ENCODE peak calls at places on chromosomes 2 and 18, in seven cellular contexts. D is thyroid gland, E is A549, O is endothelial cell, H is adrenal gland, N is RWPE1, S is cardiac muscle cell. P is an unnamed sample.

GRCh38 chr2:221965806-221966205 is 333.0 kb downstream of the PAX3 start:
- DNase-seq in D (no peak), E (no peak), O (no peak), H (no peak), N (no peak), S (no peak), P (no peak)

GRCh38 chr2:10410001-10410671 is 38.0 kb downstream of the ODC1 start:
- DNase-seq in D (no peak), E (no peak), O (no peak), H (no peak), N (no peak), S (no peak), P (peak)

GRCh38 chr2:35783723-35784122 is 571.9 kb upstream of the CRIM1 start:
- DNase-seq in D (no peak), E (peak), O (no peak), H (no peak), N (peak), S (no peak), P (no peak)

GRCh38 chr2:109299466-109299865 is 170.5 kb downstream of the SH3RF3 start:
- DNase-seq in D (no peak), E (no peak), O (no peak), H (no peak), N (no peak), S (no peak), P (no peak)

GRCh38 chr18:6994719-6995430 is 122.7 kb downstream of the LAMA1 start:
- DNase-seq in D (no peak), E (no peak), O (no peak), H (no peak), N (peak), S (no peak), P (no peak)

GRCh38 chr2:190404487-190404886 is 3.7 kb upstream of the MFSD6 start:
- DNase-seq in D (no peak), E (peak), O (no peak), H (peak), N (peak), S (peak), P (no peak)

GRCh38 chr2:20093263-20094141 is 42.1 kb upstream of the LAPTM4A start:
- DNase-seq in D (peak), E (peak), O (peak), H (peak), N (peak), S (peak), P (no peak)

GRCh38 chr2:113144259-113144658 is 16.9 kb downstream of the IL1RN start:
- DNase-seq in D (no peak), E (no peak), O (no peak), H (no peak), N (no peak), S (no peak), P (no peak)

GRCh38 chr2:30670453-30670852 is 136.8 kb downstream of the CAPN13 start:
- DNase-seq in D (no peak), E (no peak), O (no peak), H (no peak), N (no peak), S (peak), P (no peak)

GRCh38 chr2:55296393-55296792 is 27.4 kb upstream of the MTIF2 start:
- DNase-seq in D (no peak), E (no peak), O (no peak), H (no peak), N (no peak), S (no peak), P (no peak)

GRCh38 chr2:140353541-140353940 is 1573.4 kb upstream of the NXPH2 start:
- DNase-seq in D (no peak), E (no peak), O (no peak), H (no peak), N (peak), S (peak), P (no peak)

GRCh38 chr2:25523060-25523459 is 150.3 kb downstream of the DTNB start:
- DNase-seq in D (no peak), E (no peak), O (no peak), H (no peak), N (no peak), S (no peak), P (no peak)

GRCh38 chr2:238507836-238508235 is 81.1 kb downstream of the ASB1 start:
- DNase-seq in D (no peak), E (no peak), O (no peak), H (no peak), N (no peak), S (no peak), P (no peak)

GRCh38 chr2:237102428-237102827 is 16.7 kb downstream of the COPS8 start:
- DNase-seq in D (no peak), E (no peak), O (no peak), H (no peak), N (no peak), S (no peak), P (no peak)

GRCh38 chr2:215895330-215895729 is 118.0 kb downstream of the MREG start:
- DNase-seq in D (no peak), E (no peak), O (no peak), H (no peak), N (no peak), S (no peak), P (no peak)

GRCh38 chr2:201058914-201059313 is 12.6 kb downstream of the HYCC2 start:
- DNase-seq in D (no peak), E (no peak), O (no peak), H (no peak), N (no peak), S (no peak), P (no peak)

GRCh38 chr2:231348173-231348572 is 47.3 kb upstream of the B3GNT7 start:
- DNase-seq in D (no peak), E (peak), O (no peak), H (no peak), N (no peak), S (peak), P (no peak)

GRCh38 chr2:113240915-113241911 is 37.5 kb downstream of the PAX8 start:
- DNase-seq in D (peak), E (peak), O (no peak), H (peak), N (peak), S (peak), P (no peak)

GRCh38 chr18:4636957-4637356 is 181.8 kb upstream of the DLGAP1 start:
- DNase-seq in D (no peak), E (no peak), O (peak), H (no peak), N (no peak), S (no peak), P (no peak)

GRCh38 chr18:67665266-67665665 is 148.7 kb upstream of the DSEL start:
- DNase-seq in D (no peak), E (no peak), O (no peak), H (no peak), N (peak), S (peak), P (no peak)

GRCh38 chr2:143841935-143842334 is 678.0 kb downstream of the ZEB2 start:
- DNase-seq in D (no peak), E (peak), O (no peak), H (no peak), N (no peak), S (peak), P (no peak)
- TF ChIP-seq CTCF in D (no peak), E (no peak), O (no peak), H (no peak), N (no peak), S (peak), P (no peak)

GRCh38 chr2:177393824-177394614 is 1.4 kb downstream of the AGPS start:
- DNase-seq in D (no peak), E (no peak), O (no peak), H (no peak), N (no peak), S (no peak), P (no peak)

GRCh38 chr2:177391822-177392372 is 676 bp upstream of the AGPS start:
- DNase-seq in D (no peak), E (no peak), O (no peak), H (no peak), N (no peak), S (no peak), P (no peak)

GRCh38 chr2:177394622-177395021 is 2.0 kb downstream of the AGPS start:
- DNase-seq in D (no peak), E (no peak), O (no peak), H (no peak), N (no peak), S (no peak), P (no peak)

GRCh38 chr2:177393381-177393780 is 808 bp downstream of the AGPS start:
- DNase-seq in D (no peak), E (no peak), O (no peak), H (no peak), N (no peak), S (no peak), P (no peak)

DNA sequence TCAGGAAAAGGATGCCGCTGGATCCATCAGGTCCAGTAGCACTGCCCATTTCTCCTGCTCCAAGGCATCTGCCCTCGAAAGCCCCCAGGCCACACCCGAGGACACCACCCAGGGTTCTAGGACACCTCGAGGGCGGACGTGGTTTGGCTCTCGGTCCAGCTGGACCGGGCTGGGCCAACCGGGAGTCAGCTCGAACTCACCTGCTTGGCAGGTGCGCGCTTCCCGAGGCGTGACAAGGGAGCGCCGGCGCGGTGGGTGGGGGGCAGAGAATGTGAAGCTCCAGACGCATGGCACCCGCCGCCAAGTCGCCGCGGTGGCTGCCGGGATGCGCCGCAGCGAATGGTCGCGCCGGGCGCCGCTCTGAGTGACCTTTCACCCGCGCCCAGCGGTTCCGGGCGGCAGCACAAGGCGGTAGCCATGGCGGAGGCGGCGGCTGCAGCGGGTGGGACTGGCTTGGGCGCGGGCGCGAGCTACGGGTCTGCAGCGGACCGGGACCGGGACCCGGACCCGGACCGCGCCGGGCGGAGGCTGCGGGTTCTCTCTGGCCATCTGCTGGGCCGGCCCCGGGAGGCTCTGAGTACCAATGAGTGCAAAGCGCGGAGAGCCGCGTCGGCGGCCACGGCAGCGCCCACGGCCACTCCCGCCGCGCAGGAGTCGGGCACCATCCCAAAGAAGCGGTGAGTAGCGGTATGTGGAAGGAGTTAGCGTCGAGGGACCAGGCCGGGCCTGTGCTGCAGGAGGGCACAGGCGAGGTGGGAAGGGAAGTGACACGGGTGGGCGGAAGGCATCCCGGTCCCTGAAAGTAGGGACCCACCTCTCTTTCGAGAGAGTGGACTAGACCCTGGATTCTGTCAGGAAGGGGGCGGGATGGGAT is at the start of gene AGPS:
- DNase-seq in D (peak), E (peak), O (peak), H (peak), N (peak), S (peak), P (peak)
- TF ChIP-seq CTCF in D (no peak), E (no peak), O (peak), H (peak), N (no peak), S (no peak), P (no peak)

GRCh38 chr18:54775686-54776085 is 52.6 kb upstream of the RAB27B start:
- DNase-seq in D (no peak), E (peak), O (no peak), H (no peak), N (peak), S (peak), P (no peak)
- TF ChIP-seq CTCF in D (no peak), E (peak), O (no peak), H (no peak), N (no peak), S (peak), P (no peak)

GRCh38 chr2:220057922-220058321 is 430.5 kb downstream of the SLC4A3 start:
- DNase-seq in D (peak), E (no peak), O (no peak), H (no peak), N (no peak), S (no peak), P (no peak)

GRCh38 chr2:220051716-220052115 is 424.3 kb downstream of the SLC4A3 start:
- DNase-seq in D (no peak), E (no peak), O (no peak), H (no peak), N (no peak), S (no peak), P (no peak)

GRCh38 chr2:220053919-220054318 is 426.5 kb downstream of the SLC4A3 start:
- DNase-seq in D (no peak), E (peak), O (no peak), H (no peak), N (no peak), S (no peak), P (no peak)
- TF ChIP-seq CTCF in D (no peak), E (peak), O (peak), H (no peak), N (no peak), S (peak), P (no peak)

GRCh38 chr2:88493481-88493880 is 41.0 kb upstream of the FOXI3 start:
- DNase-seq in D (no peak), E (no peak), O (no peak), H (no peak), N (no peak), S (no peak), P (no peak)

GRCh38 chr2:88483200-88483599 is 30.7 kb upstream of the FOXI3 start:
- DNase-seq in D (no peak), E (no peak), O (no peak), H (no peak), N (no peak), S (no peak), P (no peak)

GRCh38 chr2:88492002-88492401 is 39.5 kb upstream of the FOXI3 start:
- DNase-seq in D (no peak), E (no peak), O (no peak), H (no peak), N (no peak), S (no peak), P (no peak)

DNA sequence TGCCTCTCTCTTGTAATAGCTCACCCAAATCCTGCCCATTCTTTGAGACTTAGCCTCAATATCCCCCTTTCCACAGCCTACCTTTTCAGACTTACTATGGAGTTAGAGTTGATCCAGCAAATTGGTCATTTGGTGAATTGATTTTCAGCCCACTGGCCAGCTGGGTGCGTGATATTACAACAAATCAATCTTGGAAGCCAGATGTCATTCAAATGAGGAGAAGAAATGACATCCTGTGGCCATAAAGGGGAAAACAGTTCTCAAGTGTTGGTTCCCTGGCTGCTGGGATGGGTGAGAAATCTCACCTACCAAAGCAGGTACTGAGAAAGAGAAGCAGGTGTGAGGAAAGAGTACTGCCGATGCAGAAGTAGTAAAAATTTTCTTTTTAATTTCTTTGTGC is 36.7 kb upstream of the FOXI3 start:
- DNase-seq in D (no peak), E (peak), O (no peak), H (no peak), N (peak), S (no peak), P (no peak)
- TF ChIP-seq CTCF in D (no peak), E (no peak), O (no peak), H (no peak), N (no peak), S (no peak), P (no peak)

GRCh38 chr18:50395093-50395492 is 20.2 kb downstream of the SKA1 start:
- DNase-seq in D (no peak), E (no peak), O (no peak), H (no peak), N (no peak), S (no peak), P (no peak)
- TF ChIP-seq CTCF in D (no peak), E (no peak), O (no peak), H (no peak), N (no peak), S (no peak), P (no peak)

DNA sequence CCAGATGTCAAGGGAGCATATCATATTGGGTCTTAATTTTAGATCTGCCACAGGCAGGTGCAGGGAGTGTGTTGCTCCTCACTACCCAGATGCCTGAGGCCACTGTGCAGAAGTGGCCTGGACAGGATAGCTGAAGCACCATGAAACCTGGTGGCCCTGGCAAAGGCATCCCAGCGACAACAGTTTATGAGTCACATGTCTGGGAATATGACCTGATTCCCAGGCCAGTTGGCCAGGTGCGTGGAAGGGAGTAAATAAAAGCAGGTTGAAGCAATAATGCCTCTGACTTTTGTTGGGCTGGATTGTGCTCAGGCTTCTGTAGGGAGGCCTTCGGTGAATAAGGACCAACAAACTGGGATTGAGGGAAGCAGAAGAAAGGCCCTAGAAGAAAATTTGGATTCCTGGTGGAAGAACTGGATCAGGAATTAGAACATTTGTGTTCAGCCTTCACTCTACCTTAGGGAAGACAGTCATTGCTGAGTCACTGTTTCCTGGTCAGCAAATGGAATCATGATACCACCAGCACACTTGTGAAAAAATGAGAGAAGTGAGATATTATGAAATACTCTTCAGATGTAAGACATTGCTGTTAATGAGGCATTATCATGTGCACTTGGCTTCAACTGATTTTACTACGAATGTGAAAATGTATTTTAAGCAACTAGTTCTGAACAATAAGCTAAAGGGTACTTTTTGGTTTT is 78.4 kb upstream of the ZNF516 start:
- DNase-seq in D (no peak), E (peak), O (no peak), H (peak), N (peak), S (peak), P (no peak)
- TF ChIP-seq CTCF in D (no peak), E (no peak), O (no peak), H (no peak), N (no peak), S (no peak), P (no peak)

GRCh38 chr2:148534416-148535205 is 109.9 kb upstream of the EPC2 start:
- DNase-seq in D (peak), E (no peak), O (no peak), H (peak), N (no peak), S (peak), P (no peak)

GRCh38 chr2:148533685-148534084 is 110.9 kb upstream of the EPC2 start:
- DNase-seq in D (no peak), E (no peak), O (no peak), H (no peak), N (no peak), S (no peak), P (no peak)

GRCh38 chr2:148531175-148532048 is 113.1 kb upstream of the EPC2 start:
- DNase-seq in D (no peak), E (no peak), O (no peak), H (no peak), N (no peak), S (no peak), P (no peak)

GRCh38 chr2:148532049-148532428 is 112.5 kb upstream of the EPC2 start:
- DNase-seq in D (no peak), E (no peak), O (no peak), H (no peak), N (no peak), S (no peak), P (no peak)

GRCh38 chr2:148533004-148533403 is 111.5 kb upstream of the EPC2 start:
- DNase-seq in D (no peak), E (no peak), O (no peak), H (no peak), N (no peak), S (no peak), P (no peak)
- TF ChIP-seq CTCF in D (no peak), E (no peak), O (no peak), H (no peak), N (no peak), S (no peak), P (no peak)

GRCh38 chr2:154243685-154244084 is 372.0 kb downstream of the GALNT13 start:
- DNase-seq in D (no peak), E (no peak), O (no peak), H (no peak), N (no peak), S (no peak), P (no peak)
- TF ChIP-seq CTCF in D (no peak), E (no peak), O (no peak), H (no peak), N (no peak), S (no peak), P (no peak)

P was measured in activated B cell treated with CpG ODN at 0.5 μM for 24 hours.